ENCODE peak calls at places on chromosomes 12 and 14, in five cellular contexts. M is endothelial cell of umbilical vein, C is A549, B is HepG2, D is K562. N is an unnamed sample.

GRCh38 chr12:47097276-47097896 is 17.6 kb upstream of the AMIGO2 start:
- DNase-seq in M (no peak), C (peak; percentile 83), B (no peak), D (no peak), N (no peak)

GRCh38 chr14:70947739-70948138 is 40.5 kb downstream of the PCNX1 start:
- DNase-seq in M (no peak), C (no peak), B (no peak), D (peak; percentile 0), N (no peak)

GRCh38 chr14:77253333-77254190 is 17.4 kb downstream of the NGB start:
- DNase-seq in M (no peak), C (no peak), B (no peak), D (no peak), N (no peak)

GRCh38 chr12:117227000-117227653 is 36.9 kb upstream of the FBXO21 start:
- DNase-seq in M (no peak), C (no peak), B (no peak), D (no peak), N (no peak)

GRCh38 chr14:77660754-77661153 is 44.3 kb upstream of the SPTLC2 start:
- DNase-seq in M (no peak), C (no peak), B (no peak), D (no peak), N (no peak)

GRCh38 chr12:126337556-126337955 is 1272.3 kb downstream of the AACS start:
- DNase-seq in M (no peak), C (no peak), B (no peak), D (no peak), N (no peak)

GRCh38 chr14:96741151-96741977 is 55.8 kb upstream of the VRK1 start:
- DNase-seq in M (peak; percentile 46), C (peak; percentile 39), B (no peak), D (peak; percentile 68), N (peak; percentile 65)

GRCh38 chr12:132711169-132711843 is 664 bp downstream of the PGAM5 start:
- DNase-seq in M (peak; percentile 40), C (no peak), B (no peak), D (peak; percentile 37), N (peak; percentile 66)

GRCh38 chr12:128813883-128814282 is 9.9 kb downstream of the SLC15A4 start:
- DNase-seq in M (no peak), C (no peak), B (no peak), D (no peak), N (no peak)

GRCh38 chr12:102061096-102061555 is 665 bp downstream of the WASHC3 start:
- DNase-seq in M (peak; percentile 44), C (no peak), B (peak; percentile 12), D (peak; percentile 6), N (peak; percentile 30)

GRCh38 chr12:14185441-14186192 is 179.9 kb upstream of the ATF7IP start:
- DNase-seq in M (peak; percentile 35), C (peak; percentile 49), B (peak; percentile 26), D (peak; percentile 58), N (peak; percentile 51)

GRCh38 chr14:51095854-51096823 is 1.2 kb upstream of the TRIM9 start:
- DNase-seq in M (no peak), C (peak; percentile 19), B (no peak), D (no peak), N (peak; percentile 34)

GRCh38 chr12:66014818-66015217 is 115.7 kb downstream of the LLPH start:
- DNase-seq in M (no peak), C (peak; percentile 5), B (peak; percentile 13), D (no peak), N (no peak)

GRCh38 chr14:32009636-32010560 is 67.2 kb upstream of the ARHGAP5 start:
- DNase-seq in M (no peak), C (peak; percentile 68), B (no peak), D (no peak), N (no peak)

DNA sequence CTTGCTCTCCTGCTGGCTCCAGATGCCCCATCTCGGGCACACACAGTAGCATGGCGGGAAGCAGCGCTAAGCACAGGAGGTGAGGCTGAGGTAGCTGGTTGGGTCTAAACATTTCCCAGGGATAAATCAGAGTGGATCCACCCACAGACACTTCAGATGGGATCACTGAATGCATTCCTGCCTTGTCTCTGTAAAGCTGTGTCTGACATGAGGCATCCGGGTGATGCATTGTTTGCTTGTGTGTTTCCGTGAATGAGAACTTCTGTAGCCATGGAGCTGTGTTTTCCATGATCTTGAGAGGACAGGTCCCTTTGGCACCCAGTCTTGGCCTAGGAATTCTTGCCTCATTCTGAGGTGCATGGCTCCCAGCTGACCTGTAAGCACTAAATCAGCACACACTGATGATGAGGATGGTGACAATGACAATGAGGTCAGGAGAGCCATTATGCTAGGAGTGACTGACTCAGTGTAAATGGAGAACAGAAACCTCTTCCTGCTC is 6.7 kb upstream of the KRT75 start:
- DNase-seq in M (no peak), C (peak; percentile 37), B (no peak), D (no peak), N (no peak)
- TF ChIP-seq MAX in M (no peak), C (no peak), B (no peak), D (no peak), N (no peak)

GRCh38 chr12:105226219-105226618 is 9.8 kb downstream of the APPL2 start:
- DNase-seq in M (peak; percentile 90), C (no peak), B (no peak), D (peak; percentile 20), N (no peak)

GRCh38 chr12:105228966-105229365 is 7.0 kb downstream of the APPL2 start:
- DNase-seq in M (no peak), C (no peak), B (no peak), D (no peak), N (no peak)

GRCh38 chr12:105228494-105228893 is 7.5 kb downstream of the APPL2 start:
- DNase-seq in M (peak; percentile 73), C (no peak), B (no peak), D (no peak), N (no peak)

GRCh38 chr12:105229446-105229845 is 6.5 kb downstream of the APPL2 start:
- DNase-seq in M (no peak), C (no peak), B (no peak), D (peak; percentile 52), N (no peak)

DNA sequence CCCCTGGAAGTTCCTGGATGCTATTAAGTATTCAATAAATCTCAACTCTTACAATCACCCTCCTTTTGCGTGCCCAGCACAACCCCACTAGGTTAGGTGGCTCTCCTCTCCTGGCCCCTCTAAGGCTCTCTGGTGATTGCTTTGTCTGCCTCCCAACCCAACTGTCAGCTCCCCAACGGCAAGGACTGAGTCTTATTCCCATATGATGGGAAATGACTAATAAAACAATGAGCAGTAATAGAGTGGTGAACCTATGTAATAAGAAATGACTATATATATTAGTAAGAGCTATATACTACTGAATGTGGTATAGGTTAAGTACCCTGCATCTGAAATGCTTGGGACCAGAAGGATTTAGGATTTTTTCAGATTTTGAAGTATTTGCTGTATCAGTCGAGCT is 8.1 kb downstream of the APPL2 start:
- DNase-seq in M (no peak), C (no peak), B (no peak), D (no peak), N (no peak)
- TF ChIP-seq MYC in M (no peak), C (no peak), B (no peak), D (no peak), N (no peak)

DNA sequence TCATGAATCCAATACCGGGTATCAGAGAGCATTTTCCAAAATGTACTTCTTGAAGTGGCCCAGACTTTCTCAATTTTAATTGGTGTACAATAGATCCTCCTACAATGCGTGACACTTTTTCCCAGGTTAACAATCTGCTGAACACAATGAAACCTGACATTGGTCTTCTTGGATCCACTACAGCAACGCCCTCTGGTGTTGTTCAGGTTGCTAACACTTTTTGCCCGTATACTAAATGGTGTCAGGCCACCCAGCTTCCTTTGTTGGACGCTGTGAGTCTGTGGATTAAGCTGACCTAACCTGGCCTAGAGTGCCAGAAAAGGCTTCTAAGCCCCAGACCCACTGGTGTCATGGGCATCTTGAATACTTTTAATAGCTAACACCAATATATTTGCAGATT is 89.2 kb downstream of the KCNK10 start:
- DNase-seq in M (peak; percentile 9), C (peak; percentile 48), B (peak; percentile 40), D (peak; percentile 32), N (peak; percentile 29)
- TF ChIP-seq CTCF in M (no peak), C (peak; percentile 39), B (peak; percentile 70), D (peak; percentile 53), N (peak; percentile 32)

DNA sequence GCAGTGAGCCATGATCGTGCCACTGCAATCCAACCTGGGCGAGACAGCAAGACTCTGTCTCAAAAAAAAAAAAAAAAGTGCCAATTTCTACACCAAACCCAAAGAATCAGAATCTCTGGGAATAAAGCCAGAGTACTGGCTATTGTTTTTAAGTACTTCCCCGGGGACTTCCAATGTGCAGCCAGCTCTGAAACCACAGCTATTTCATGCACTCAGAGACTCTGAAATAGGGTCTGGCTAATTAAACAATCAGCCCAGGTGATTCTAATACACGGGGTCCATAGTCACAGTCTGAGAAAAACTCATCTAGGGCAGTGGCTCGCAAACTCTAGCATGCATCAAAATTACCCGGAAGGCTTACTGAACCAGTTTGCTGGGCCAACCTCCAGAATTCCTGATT is 56.3 kb downstream of the SIX6 start:
- DNase-seq in M (no peak), C (no peak), B (no peak), D (no peak), N (no peak)
- TF ChIP-seq MAX in M (no peak), C (no peak), B (no peak), D (no peak), N (no peak)

GRCh38 chr12:94618995-94619695 is 31.2 kb downstream of the TMCC3 start:
- DNase-seq in M (peak; percentile 68), C (peak; percentile 27), B (no peak), D (no peak), N (no peak)

GRCh38 chr12:94617101-94617500 is 33.3 kb downstream of the TMCC3 start:
- DNase-seq in M (no peak), C (no peak), B (no peak), D (no peak), N (no peak)

GRCh38 chr12:94615284-94616216 is 34.8 kb downstream of the TMCC3 start:
- DNase-seq in M (peak; percentile 69), C (peak; percentile 61), B (peak; percentile 35), D (peak; percentile 49), N (no peak)

GRCh38 chr12:94614288-94614721 is 36.1 kb downstream of the TMCC3 start:
- DNase-seq in M (no peak), C (no peak), B (no peak), D (no peak), N (no peak)

DNA sequence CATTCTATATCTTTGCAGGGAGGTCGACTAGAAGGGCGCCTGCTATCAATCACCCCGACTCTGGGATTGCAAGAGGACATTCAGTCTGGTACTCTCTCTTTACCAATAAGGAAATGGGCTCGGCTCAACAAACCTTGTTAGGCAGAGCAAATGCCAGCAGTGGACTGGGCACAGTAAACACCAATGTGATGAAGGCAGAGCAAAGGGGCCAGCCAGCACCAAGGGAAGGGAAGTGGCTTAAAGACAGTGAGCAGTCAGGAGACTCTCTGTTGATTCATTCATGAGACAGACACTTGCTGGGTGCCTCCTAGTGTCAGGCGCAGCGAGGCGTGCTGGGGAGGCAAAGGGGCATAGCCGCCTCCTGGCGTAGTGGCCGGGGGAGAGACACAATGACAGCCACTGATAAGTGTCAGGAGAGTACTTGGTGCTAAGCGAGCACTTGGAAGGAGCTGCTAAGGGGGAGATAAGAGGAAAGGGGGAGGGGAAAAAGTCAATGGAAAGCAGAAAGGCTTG is 34.1 kb downstream of the TMCC3 start:
- DNase-seq in M (peak; percentile 25), C (peak; percentile 53), B (no peak), D (peak; percentile 88), N (peak; percentile 15)
- TF ChIP-seq MYC in M (no peak), C (no peak), B (no peak), D (no peak), N (no peak)

N was measured in NB4.